ENCODE peak calls at places on chromosomes 2 and 18, in six cellular contexts. One of them, this sample, is unnamed.

GRCh38 chr2:71778514-71779305 is 325.3 kb downstream of the DYSF start:
- DNase-seq in mesendoderm: peak; percentile 13
- DNase-seq in mammary epithelial cell: no peak
- DNase-seq in DND-41: no peak
- DNase-seq in neural progenitor cell: no peak
- DNase-seq in mesenchymal stem cell: peak; percentile 55
- DNase-seq in this sample: no peak

GRCh38 chr2:132857334-132857733 is 187.3 kb upstream of the LYPD1 start:
- DNase-seq in mesendoderm: no peak
- DNase-seq in mammary epithelial cell: no peak
- DNase-seq in DND-41: no peak
- DNase-seq in neural progenitor cell: peak; percentile 80
- DNase-seq in mesenchymal stem cell: no peak
- DNase-seq in this sample: no peak

GRCh38 chr2:195782156-195782555 is 125.1 kb downstream of the SLC39A10 start:
- DNase-seq in mesendoderm: no peak
- DNase-seq in mammary epithelial cell: no peak
- DNase-seq in DND-41: no peak
- DNase-seq in neural progenitor cell: no peak
- DNase-seq in mesenchymal stem cell: no peak
- DNase-seq in this sample: no peak

GRCh38 chr2:239376942-239377531 is 23.8 kb downstream of the HDAC4 start:
- DNase-seq in mesendoderm: no peak
- DNase-seq in mammary epithelial cell: no peak
- DNase-seq in DND-41: no peak
- DNase-seq in neural progenitor cell: no peak
- DNase-seq in mesenchymal stem cell: no peak
- DNase-seq in this sample: no peak

GRCh38 chr2:174120346-174120745 is 128.0 kb downstream of the OLA1 start:
- DNase-seq in mesendoderm: no peak
- DNase-seq in mammary epithelial cell: peak; percentile 60
- DNase-seq in DND-41: no peak
- DNase-seq in neural progenitor cell: no peak
- DNase-seq in mesenchymal stem cell: peak; percentile 42
- DNase-seq in this sample: no peak

GRCh38 chr2:121128741-121129659 is 156.0 kb downstream of the TFCP2L1 start:
- DNase-seq in mesendoderm: peak; percentile 86
- DNase-seq in mammary epithelial cell: peak; percentile 42
- DNase-seq in DND-41: no peak
- DNase-seq in neural progenitor cell: peak; percentile 72
- DNase-seq in mesenchymal stem cell: peak; percentile 19
- DNase-seq in this sample: peak; percentile 83

GRCh38 chr2:39581866-39582265 is 83.9 kb upstream of the TMEM178A start:
- DNase-seq in mesendoderm: no peak
- DNase-seq in mammary epithelial cell: no peak
- DNase-seq in DND-41: no peak
- DNase-seq in neural progenitor cell: no peak
- DNase-seq in mesenchymal stem cell: no peak
- DNase-seq in this sample: no peak

GRCh38 chr2:201114350-201114749 is 1.6 kb upstream of the CFLAR start:
- DNase-seq in mesendoderm: no peak
- DNase-seq in mammary epithelial cell: no peak
- DNase-seq in DND-41: no peak
- DNase-seq in neural progenitor cell: no peak
- DNase-seq in mesenchymal stem cell: no peak
- DNase-seq in this sample: no peak

GRCh38 chr2:72719416-72719815 is 106.4 kb downstream of the EXOC6B start:
- DNase-seq in mesendoderm: peak; percentile 92
- DNase-seq in mammary epithelial cell: peak; percentile 39
- DNase-seq in DND-41: no peak
- DNase-seq in neural progenitor cell: peak; percentile 17
- DNase-seq in mesenchymal stem cell: peak; percentile 33
- DNase-seq in this sample: peak; percentile 32

GRCh38 chr2:57877811-57878572 is 168.6 kb upstream of the VRK2 start:
- DNase-seq in mesendoderm: no peak
- DNase-seq in mammary epithelial cell: no peak
- DNase-seq in DND-41: no peak
- DNase-seq in neural progenitor cell: no peak
- DNase-seq in mesenchymal stem cell: no peak
- DNase-seq in this sample: no peak

GRCh38 chr2:183078163-183078466 is 432 bp upstream of the DUSP19 start:
- DNase-seq in mesendoderm: no peak
- DNase-seq in mammary epithelial cell: no peak
- DNase-seq in DND-41: no peak
- DNase-seq in neural progenitor cell: no peak
- DNase-seq in mesenchymal stem cell: no peak
- DNase-seq in this sample: peak; percentile 61

GRCh38 chr2:67210430-67210829 is 186.7 kb upstream of the ETAA1 start:
- DNase-seq in mesendoderm: peak; percentile 17
- DNase-seq in mammary epithelial cell: no peak
- DNase-seq in DND-41: no peak
- DNase-seq in neural progenitor cell: peak; percentile 20
- DNase-seq in mesenchymal stem cell: no peak
- DNase-seq in this sample: no peak

GRCh38 chr2:240584486-240585031 is 2.0 kb upstream of the CAPN10 start:
- DNase-seq in mesendoderm: peak; percentile 78
- DNase-seq in mammary epithelial cell: peak; percentile 44
- DNase-seq in DND-41: peak; percentile 78
- DNase-seq in neural progenitor cell: peak; percentile 12
- DNase-seq in mesenchymal stem cell: peak; percentile 40
- DNase-seq in this sample: no peak

GRCh38 chr2:217849154-217849553 is 153.6 kb downstream of the TNS1 start:
- DNase-seq in mesendoderm: no peak
- DNase-seq in mammary epithelial cell: no peak
- DNase-seq in DND-41: no peak
- DNase-seq in neural progenitor cell: no peak
- DNase-seq in mesenchymal stem cell: no peak
- DNase-seq in this sample: no peak

GRCh38 chr18:36127866-36128845 is 984 bp downstream of the SLC39A6 start:
- DNase-seq in mesendoderm: peak; percentile 41
- DNase-seq in mammary epithelial cell: peak; percentile 40
- DNase-seq in DND-41: peak; percentile 24
- DNase-seq in neural progenitor cell: peak; percentile 55
- DNase-seq in mesenchymal stem cell: peak; percentile 60
- DNase-seq in this sample: peak; percentile 46

GRCh38 chr2:46257476-46257875 is 39.7 kb upstream of the EPAS1 start:
- DNase-seq in mesendoderm: no peak
- DNase-seq in mammary epithelial cell: peak; percentile 25
- DNase-seq in DND-41: no peak
- DNase-seq in neural progenitor cell: no peak
- DNase-seq in mesenchymal stem cell: peak; percentile 93
- DNase-seq in this sample: no peak

GRCh38 chr2:190179754-190180312 is 117.3 kb upstream of the MSTN start:
- DNase-seq in mesendoderm: no peak
- DNase-seq in mammary epithelial cell: no peak
- DNase-seq in DND-41: no peak
- DNase-seq in neural progenitor cell: peak; percentile 9
- DNase-seq in mesenchymal stem cell: no peak
- DNase-seq in this sample: no peak

GRCh38 chr2:174787485-174788205 is 23.4 kb upstream of the CHRNA1 start:
- DNase-seq in mesendoderm: peak; percentile 94
- DNase-seq in mammary epithelial cell: no peak
- DNase-seq in DND-41: no peak
- DNase-seq in neural progenitor cell: peak; percentile 24
- DNase-seq in mesenchymal stem cell: peak; percentile 97
- DNase-seq in this sample: peak; percentile 84

GRCh38 chr2:168705534-168706470 is 96.6 kb upstream of the NOSTRIN start:
- DNase-seq in mesendoderm: peak; percentile 42
- DNase-seq in mammary epithelial cell: no peak
- DNase-seq in DND-41: no peak
- DNase-seq in neural progenitor cell: peak; percentile 38
- DNase-seq in mesenchymal stem cell: peak; percentile 42
- DNase-seq in this sample: peak; percentile 31

GRCh38 chr2:68726608-68727367 is 7.8 kb upstream of the ARHGAP25 start:
- DNase-seq in mesendoderm: no peak
- DNase-seq in mammary epithelial cell: peak; percentile 34
- DNase-seq in DND-41: peak; percentile 92
- DNase-seq in neural progenitor cell: no peak
- DNase-seq in mesenchymal stem cell: peak; percentile 28
- DNase-seq in this sample: no peak

GRCh38 chr2:227339098-227339599 is 14.1 kb downstream of the MFF start:
- DNase-seq in mesendoderm: no peak
- DNase-seq in mammary epithelial cell: no peak
- DNase-seq in DND-41: no peak
- DNase-seq in neural progenitor cell: no peak
- DNase-seq in mesenchymal stem cell: no peak
- DNase-seq in this sample: peak; percentile 10

GRCh38 chr2:114699423-114699944 is 257.0 kb downstream of the DPP10 start:
- DNase-seq in mesendoderm: no peak
- DNase-seq in mammary epithelial cell: no peak
- DNase-seq in DND-41: no peak
- DNase-seq in neural progenitor cell: no peak
- DNase-seq in mesenchymal stem cell: no peak
- DNase-seq in this sample: no peak

GRCh38 chr18:62963522-62963921 is 248.2 kb downstream of the PHLPP1 start:
- DNase-seq in mesendoderm: no peak
- DNase-seq in mammary epithelial cell: no peak
- DNase-seq in DND-41: no peak
- DNase-seq in neural progenitor cell: no peak
- DNase-seq in mesenchymal stem cell: peak; percentile 14
- DNase-seq in this sample: peak; percentile 49

GRCh38 chr2:230052299-230052698 is 16.4 kb downstream of the SLC16A14 start:
- DNase-seq in mesendoderm: no peak
- DNase-seq in mammary epithelial cell: no peak
- DNase-seq in DND-41: no peak
- DNase-seq in neural progenitor cell: no peak
- DNase-seq in mesenchymal stem cell: peak; percentile 15
- DNase-seq in this sample: no peak

GRCh38 chr2:48279347-48279746 is 250.6 kb upstream of the STON1 start:
- DNase-seq in mesendoderm: no peak
- DNase-seq in mammary epithelial cell: no peak
- DNase-seq in DND-41: no peak
- DNase-seq in neural progenitor cell: peak; percentile 58
- DNase-seq in mesenchymal stem cell: no peak
- DNase-seq in this sample: no peak

DNA sequence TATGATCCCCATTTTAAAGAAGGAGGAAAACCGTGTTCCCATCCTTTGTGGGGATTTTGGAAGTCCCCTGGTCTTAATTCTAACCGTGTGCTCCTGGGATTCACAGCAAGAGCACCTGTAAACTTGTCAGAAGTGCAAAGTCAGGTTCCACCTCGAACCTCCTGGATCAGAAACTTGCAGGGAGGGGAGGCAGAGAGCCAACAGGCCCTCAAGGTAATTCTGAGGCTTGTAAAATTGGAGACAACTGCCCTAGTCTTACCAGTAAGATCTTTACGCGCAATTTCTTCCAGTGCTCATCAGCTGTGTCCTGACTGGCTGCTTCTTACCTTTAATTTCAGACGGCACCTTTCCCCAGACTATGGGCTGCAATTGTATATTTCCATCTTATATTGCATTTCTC is 113.3 kb upstream of the SEC11C start:
- DNase-seq in mesendoderm: no peak
- DNase-seq in mammary epithelial cell: no peak
- DNase-seq in DND-41: no peak
- DNase-seq in neural progenitor cell: no peak
- DNase-seq in mesenchymal stem cell: no peak
- DNase-seq in this sample: no peak
- H3K4me2 ChIP-seq in mesendoderm: no peak overlapping the region
- H3K4me2 ChIP-seq in mammary epithelial cell: no peak overlapping the region
- H3K4me2 ChIP-seq in DND-41: no peak overlapping the region
- H3K4me2 ChIP-seq in neural progenitor cell: no peak overlapping the region
- H3K4me2 ChIP-seq in mesenchymal stem cell: no peak overlapping the region
- H3K4me2 ChIP-seq in this sample: no peak overlapping the region

GRCh38 chr2:15184491-15184890 is 376.6 kb downstream of the NBAS start:
- DNase-seq in mesendoderm: peak; percentile 96
- DNase-seq in mammary epithelial cell: no peak
- DNase-seq in DND-41: no peak
- DNase-seq in neural progenitor cell: no peak
- DNase-seq in mesenchymal stem cell: no peak
- DNase-seq in this sample: no peak
- H3K4me2 ChIP-seq in mesendoderm: no peak overlapping the region
- H3K4me2 ChIP-seq in mammary epithelial cell: no peak overlapping the region
- H3K4me2 ChIP-seq in DND-41: no peak overlapping the region
- H3K4me2 ChIP-seq in neural progenitor cell: no peak overlapping the region
- H3K4me2 ChIP-seq in mesenchymal stem cell: no peak overlapping the region
- H3K4me2 ChIP-seq in this sample: no peak overlapping the region

GRCh38 chr2:53545159-53546055 is 222.2 kb upstream of the CHAC2 start:
- DNase-seq in mesendoderm: no peak
- DNase-seq in mammary epithelial cell: peak; percentile 33
- DNase-seq in DND-41: no peak
- DNase-seq in neural progenitor cell: no peak
- DNase-seq in mesenchymal stem cell: no peak
- DNase-seq in this sample: no peak

GRCh38 chr2:53543083-53543482 is 224.5 kb upstream of the CHAC2 start:
- DNase-seq in mesendoderm: no peak
- DNase-seq in mammary epithelial cell: no peak
- DNase-seq in DND-41: no peak
- DNase-seq in neural progenitor cell: no peak
- DNase-seq in mesenchymal stem cell: no peak
- DNase-seq in this sample: no peak
- H3K4me2 ChIP-seq in mesendoderm: no peak overlapping the region
- H3K4me2 ChIP-seq in mammary epithelial cell: no peak overlapping the region
- H3K4me2 ChIP-seq in DND-41: no peak overlapping the region
- H3K4me2 ChIP-seq in neural progenitor cell: no peak overlapping the region
- H3K4me2 ChIP-seq in mesenchymal stem cell: no peak overlapping the region
- H3K4me2 ChIP-seq in this sample: no peak overlapping the region

DNA sequence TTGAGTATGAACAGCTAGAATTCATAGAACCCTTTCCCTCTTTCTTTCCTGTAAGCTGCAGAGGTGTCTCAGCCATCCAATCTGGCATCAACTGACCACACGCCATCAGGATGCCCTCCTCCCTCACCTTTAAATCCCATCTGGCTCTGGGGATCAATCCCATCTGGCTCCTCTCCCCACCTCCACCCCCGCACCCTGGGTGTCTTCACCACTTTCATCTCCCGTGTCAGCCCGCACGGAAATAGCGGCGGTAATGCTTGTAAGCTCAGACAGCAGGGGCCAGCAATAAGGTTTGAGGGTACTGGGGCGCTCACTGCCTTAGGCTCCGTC is 508 bp upstream of the TUBA4B start:
- DNase-seq in mesendoderm: no peak
- DNase-seq in mammary epithelial cell: no peak
- DNase-seq in DND-41: no peak
- DNase-seq in neural progenitor cell: peak; percentile 35
- DNase-seq in mesenchymal stem cell: no peak
- DNase-seq in this sample: no peak
- H3K4me2 ChIP-seq in mesendoderm: peak overlapping the region; percentile 67
- H3K4me2 ChIP-seq in mammary epithelial cell: peak overlapping the region; percentile 99
- H3K4me2 ChIP-seq in DND-41: peak overlapping the region; percentile 99
- H3K4me2 ChIP-seq in neural progenitor cell: peak overlapping the region; percentile 78
- H3K4me2 ChIP-seq in mesenchymal stem cell: peak overlapping the region; percentile 100
- H3K4me2 ChIP-seq in this sample: peak overlapping the region; percentile 98

This sample was measured in hepatocyte.